ENCODE peak calls at places on chromosomes 3 and 15, in four cellular contexts. W is caudate nucleus, I is iris pigment epithelial cell, R is ACHN. K is an unnamed sample.

GRCh38 chr3:189494632-189495031 is 136.6 kb upstream of the TP63 start:
- DNase-seq in W (no peak), I (no peak), R (no peak), K (no peak)

GRCh38 chr3:47002490-47003410 is 23.3 kb downstream of the NBEAL2 start:
- DNase-seq in W (no peak), I (no peak), R (no peak), K (peak)

GRCh38 chr15:88218557-88219214 is 37.9 kb downstream of the NTRK3 start:
- DNase-seq in W (peak), I (no peak), R (no peak), K (peak)

GRCh38 chr3:39879581-39879980 is 70.2 kb downstream of the MYRIP start:
- DNase-seq in W (no peak), I (no peak), R (no peak), K (no peak)

GRCh38 chr3:98962189-98962930 is 60.9 kb upstream of the DCBLD2 start:
- DNase-seq in W (no peak), I (peak), R (peak), K (no peak)

GRCh38 chr15:51536965-51537574 is 85.5 kb downstream of the DMXL2 start:
- DNase-seq in W (no peak), I (peak), R (peak), K (peak)

GRCh38 chr15:73190189-73190601 is 137.9 kb downstream of the NEO1 start:
- DNase-seq in W (no peak), I (peak), R (no peak), K (no peak)

GRCh38 chr15:95302206-95302605 is 1028.3 kb upstream of the NR2F2 start:
- DNase-seq in W (no peak), I (no peak), R (no peak), K (no peak)

GRCh38 chr3:61907210-61907609 is 345.8 kb downstream of the PTPRG start:
- DNase-seq in W (no peak), I (no peak), R (no peak), K (no peak)

GRCh38 chr15:35460616-35461015 is 85.3 kb downstream of the DPH6 start:
- DNase-seq in W (no peak), I (no peak), R (no peak), K (no peak)

GRCh38 chr3:133475245-133476010 is 75.6 kb downstream of the BFSP2 start:
- DNase-seq in W (no peak), I (peak), R (no peak), K (no peak)

GRCh38 chr15:67189326-67190051 is 65.0 kb downstream of the AAGAB start:
- DNase-seq in W (no peak), I (peak), R (no peak), K (no peak)

GRCh38 chr3:172513488-172513887 is 9.7 kb downstream of the TNFSF10 start:
- DNase-seq in W (no peak), I (peak), R (no peak), K (no peak)

GRCh38 chr15:51497806-51498205 is 124.8 kb downstream of the DMXL2 start:
- DNase-seq in W (no peak), I (peak), R (no peak), K (no peak)

GRCh38 chr3:100635273-100635701 is 25.9 kb downstream of the ADGRG7 start:
- DNase-seq in W (no peak), I (no peak), R (no peak), K (no peak)

K was measured in SK-N-SH.